ENCODE peak calls at places on chromosomes 13 and 19, in four cellular contexts. One of them, this sample, is unnamed.
A peak's percentile ranks its signal among the peaks of the same experiment; 100 is the strongest.

GRCh38 chr13:29493796-29494195 is 101.7 kb downstream of the SLC7A1 start:
- DNase-seq in AG10803: no peak
- DNase-seq in upper lobe of right lung: peak; percentile 3
- DNase-seq in OCI-LY7: no peak
- DNase-seq in this sample: no peak

GRCh38 chr13:46748300-46748699 is 48.7 kb downstream of the ESD start:
- DNase-seq in AG10803: peak; percentile 9
- DNase-seq in OCI-LY7: no peak
- DNase-seq in upper lobe of right lung: no peak
- DNase-seq in this sample: no peak

GRCh38 chr19:14218615-14219330 is 12.8 kb upstream of the ADGRL1 start:
- DNase-seq in OCI-LY7: no peak
- DNase-seq in AG10803: peak; percentile 43
- DNase-seq in upper lobe of right lung: no peak
- DNase-seq in this sample: no peak

GRCh38 chr19:41821003-41821735 is 23.3 kb downstream of the LYPD4 start:
- DNase-seq in upper lobe of right lung: peak; percentile 57
- DNase-seq in OCI-LY7: peak; percentile 84
- DNase-seq in AG10803: no peak
- DNase-seq in this sample: peak; percentile 15

GRCh38 chr19:40465025-40465780 is at the start of gene BLVRB:
- DNase-seq in OCI-LY7: peak; percentile 40
- DNase-seq in AG10803: peak; percentile 97
- DNase-seq in upper lobe of right lung: no peak
- DNase-seq in this sample: peak; percentile 71

GRCh38 chr19:49092686-49093085 is 7.4 kb downstream of the SNRNP70 start:
- DNase-seq in upper lobe of right lung: no peak
- DNase-seq in AG10803: no peak
- DNase-seq in OCI-LY7: no peak
- DNase-seq in this sample: no peak

GRCh38 chr19:58356236-58356970 is 3.1 kb upstream of the A1BG start:
- DNase-seq in OCI-LY7: no peak
- DNase-seq in AG10803: peak; percentile 48
- DNase-seq in upper lobe of right lung: no peak
- DNase-seq in this sample: peak; percentile 39

GRCh38 chr13:52359534-52359933 is 46.4 kb downstream of the THSD1 start:
- DNase-seq in AG10803: peak; percentile 78
- DNase-seq in upper lobe of right lung: no peak
- DNase-seq in OCI-LY7: no peak
- DNase-seq in this sample: peak; percentile 94

GRCh38 chr19:5138606-5139594 is 170.0 kb downstream of the KDM4B start:
- DNase-seq in AG10803: peak; percentile 45
- DNase-seq in upper lobe of right lung: no peak
- DNase-seq in OCI-LY7: no peak
- DNase-seq in this sample: peak; percentile 92

GRCh38 chr19:35146746-35147466 is 3.9 kb downstream of the FXYD7 start:
- DNase-seq in upper lobe of right lung: no peak
- DNase-seq in AG10803: no peak
- DNase-seq in OCI-LY7: no peak
- DNase-seq in this sample: no peak

GRCh38 chr13:44326961-44327360 is 46.7 kb upstream of the SERP2 start:
- DNase-seq in AG10803: no peak
- DNase-seq in upper lobe of right lung: no peak
- DNase-seq in OCI-LY7: no peak
- DNase-seq in this sample: no peak

GRCh38 chr19:10007811-10008211 is 2.5 kb downstream of the COL5A3 start:
- DNase-seq in OCI-LY7: no peak
- DNase-seq in AG10803: peak; percentile 97
- DNase-seq in upper lobe of right lung: no peak
- DNase-seq in this sample: peak; percentile 47

GRCh38 chr13:113502686-113503085 is 12.2 kb upstream of the DCUN1D2 start:
- DNase-seq in upper lobe of right lung: no peak
- DNase-seq in OCI-LY7: no peak
- DNase-seq in AG10803: no peak
- DNase-seq in this sample: no peak

DNA sequence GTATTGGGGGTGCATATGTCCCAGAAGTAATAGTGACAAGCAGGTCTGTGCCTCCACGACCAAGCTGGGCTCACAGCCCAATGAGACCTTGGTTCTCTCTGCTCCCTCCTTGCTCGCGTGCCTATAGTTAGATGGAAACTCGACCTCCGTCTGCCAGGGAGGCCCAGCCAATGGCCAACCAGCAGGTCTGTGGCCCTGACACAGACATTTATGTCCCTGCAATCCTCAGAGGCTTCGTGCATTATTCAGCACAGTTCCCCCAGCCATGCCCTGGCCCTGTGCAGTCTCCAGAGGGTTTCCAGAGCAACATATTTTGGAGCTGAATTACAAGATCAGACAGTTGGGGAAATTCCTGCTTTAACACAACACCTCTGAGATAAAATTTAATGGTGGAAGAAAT is 105.1 kb downstream of the UQCRFS1 start:
- DNase-seq in upper lobe of right lung: no peak
- DNase-seq in AG10803: peak; percentile 9
- DNase-seq in OCI-LY7: no peak
- DNase-seq in this sample: no peak
- H3K4me3 ChIP-seq in upper lobe of right lung: no peak overlapping the region
- H3K4me3 ChIP-seq in AG10803: no peak overlapping the region
- H3K4me3 ChIP-seq in OCI-LY7: no peak overlapping the region
- H3K4me3 ChIP-seq in this sample: no peak overlapping the region

DNA sequence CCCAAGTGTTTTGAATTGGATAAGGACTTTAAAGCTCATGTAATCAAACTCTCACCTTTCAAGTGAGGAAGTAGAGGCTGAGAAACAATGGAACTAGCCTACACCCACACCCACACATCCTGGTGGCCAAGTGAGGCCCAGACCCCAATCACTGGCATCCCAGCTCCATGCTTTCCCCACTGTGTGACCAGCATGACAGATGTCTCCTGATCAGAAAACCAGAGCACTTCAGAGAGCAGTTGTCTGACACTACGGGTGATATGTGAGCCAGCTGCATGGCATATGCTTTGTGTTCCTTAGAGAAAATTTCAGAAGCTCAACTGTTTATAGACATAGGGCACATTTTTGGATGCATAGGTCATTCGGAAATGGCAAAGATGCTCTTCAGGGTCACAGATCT is 315.2 kb downstream of the NDFIP2 start:
- DNase-seq in upper lobe of right lung: no peak
- DNase-seq in AG10803: no peak
- DNase-seq in OCI-LY7: no peak
- DNase-seq in this sample: no peak
- H3K4me3 ChIP-seq in upper lobe of right lung: no peak overlapping the region
- H3K4me3 ChIP-seq in AG10803: no peak overlapping the region
- H3K4me3 ChIP-seq in OCI-LY7: no peak overlapping the region
- H3K4me3 ChIP-seq in this sample: no peak overlapping the region

DNA sequence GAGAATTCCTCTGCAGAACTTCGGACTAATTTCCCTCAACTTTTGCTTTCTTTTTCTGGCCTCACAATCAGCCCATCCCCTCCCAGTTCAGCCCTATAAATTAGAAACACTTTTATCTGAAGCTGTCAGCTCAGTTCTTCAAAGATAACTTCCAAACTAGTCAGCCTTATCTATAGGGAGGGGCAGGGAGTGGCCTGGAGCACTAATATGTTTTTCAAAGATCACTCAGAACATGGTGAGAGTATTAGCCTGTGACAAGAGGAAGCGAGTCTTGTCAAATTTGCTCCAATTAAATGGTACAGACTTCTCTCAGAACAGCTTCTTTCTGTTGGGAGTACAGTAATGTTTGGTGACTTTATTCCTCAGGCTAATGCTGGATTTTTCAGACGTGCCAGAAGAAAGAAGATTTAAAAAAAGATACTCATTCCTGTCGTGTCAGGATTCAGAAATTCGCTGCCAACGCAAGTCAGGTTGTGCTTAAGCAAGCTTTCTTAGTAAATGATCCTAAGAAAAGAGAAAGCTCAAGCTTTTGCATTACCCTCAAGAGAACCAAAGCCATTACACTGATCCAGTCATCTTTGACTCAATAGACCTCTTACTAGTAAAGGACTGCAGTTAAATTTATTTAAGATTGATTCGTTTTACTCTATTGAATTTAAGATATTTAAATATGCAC is 1033.6 kb downstream of the SLITRK5 start:
- DNase-seq in AG10803: no peak
- DNase-seq in OCI-LY7: no peak
- DNase-seq in upper lobe of right lung: no peak
- DNase-seq in this sample: no peak
- H3K4me3 ChIP-seq in AG10803: no peak overlapping the region
- H3K4me3 ChIP-seq in OCI-LY7: no peak overlapping the region
- H3K4me3 ChIP-seq in upper lobe of right lung: peak overlapping the region; percentile 35
- H3K4me3 ChIP-seq in this sample: no peak overlapping the region

DNA sequence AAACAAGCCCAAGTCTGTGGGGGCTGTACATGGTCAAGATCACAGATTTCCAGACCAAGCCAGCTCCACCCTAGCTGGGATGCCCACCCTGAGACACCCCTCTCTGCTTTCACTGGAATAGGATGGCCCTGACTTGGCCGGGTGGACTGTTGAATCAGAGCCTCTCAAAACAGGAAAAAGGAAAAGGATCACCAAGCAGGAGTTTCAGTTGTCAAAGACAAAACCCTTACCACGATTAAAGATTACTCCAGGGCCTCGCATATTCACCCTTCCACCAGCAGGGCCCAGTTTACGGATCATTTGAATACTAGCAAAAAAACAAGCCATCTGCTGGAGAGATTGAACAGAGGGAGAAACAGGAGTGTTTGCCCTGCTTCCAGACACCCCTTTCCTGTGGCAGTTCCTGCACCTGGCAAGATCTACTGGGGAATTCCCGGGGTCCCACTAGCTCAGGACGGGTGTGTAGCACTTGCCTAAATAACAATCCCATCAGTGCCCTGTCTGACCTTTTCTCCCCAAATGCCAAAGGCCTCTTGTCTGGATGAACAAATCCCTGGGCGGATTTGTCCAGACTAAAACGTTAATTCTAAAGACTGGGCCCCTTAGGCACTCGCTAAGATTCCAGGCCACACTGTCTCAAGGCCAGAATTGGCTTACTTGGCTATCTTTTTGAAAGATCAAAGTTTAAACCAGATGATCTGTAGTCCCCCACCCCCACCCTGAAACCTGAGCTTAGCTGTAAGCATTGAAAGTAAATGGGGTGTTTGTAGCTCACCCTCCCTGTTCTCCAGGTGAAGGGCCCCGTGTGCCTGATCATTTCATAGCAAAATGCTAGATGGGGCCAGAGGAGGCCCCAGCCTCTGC is 38.4 kb downstream of the ACTN4 start:
- DNase-seq in upper lobe of right lung: no peak
- DNase-seq in OCI-LY7: no peak
- DNase-seq in AG10803: peak; percentile 53
- DNase-seq in this sample: peak; percentile 67
- H3K4me3 ChIP-seq in upper lobe of right lung: no peak overlapping the region
- H3K4me3 ChIP-seq in OCI-LY7: no peak overlapping the region
- H3K4me3 ChIP-seq in AG10803: no peak overlapping the region
- H3K4me3 ChIP-seq in this sample: no peak overlapping the region

DNA sequence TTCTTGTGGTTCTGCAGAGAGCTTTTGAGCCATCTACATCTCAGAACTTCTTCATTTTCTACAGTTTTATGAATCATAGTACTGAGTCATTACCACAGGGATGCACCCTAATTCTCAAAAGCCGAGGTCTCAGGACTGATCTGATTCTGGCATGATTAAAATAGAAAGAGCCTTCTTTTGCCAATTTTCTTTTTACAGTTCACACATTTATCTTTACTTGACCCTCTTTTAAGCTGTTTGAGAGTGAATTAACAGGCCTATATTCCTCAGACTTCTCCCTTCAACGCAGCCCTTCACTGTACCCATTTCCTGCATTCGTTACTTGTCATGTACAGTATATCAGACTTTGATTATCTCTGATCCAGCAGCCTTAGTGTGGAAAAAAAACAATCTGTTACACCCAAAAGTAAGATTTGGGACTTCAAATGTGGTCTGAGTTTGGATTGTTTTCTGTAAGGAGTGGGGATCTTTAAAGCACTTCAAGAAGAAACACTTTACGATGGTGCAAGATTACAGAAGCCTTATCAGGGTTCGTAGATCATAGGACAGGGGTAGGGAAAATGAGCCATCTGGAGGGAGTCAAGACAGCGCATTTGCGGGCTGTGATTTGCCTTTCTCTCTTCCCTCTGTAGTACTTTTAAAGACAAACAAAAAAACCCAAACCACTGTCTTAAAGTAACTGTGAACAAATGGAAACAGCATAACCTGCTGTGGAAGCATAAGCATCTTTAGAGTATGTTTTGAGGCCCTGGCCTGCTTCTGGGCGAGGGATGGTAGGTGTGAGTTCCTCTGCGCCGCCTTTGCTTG is 15.3 kb upstream of the GPR183 start:
- DNase-seq in OCI-LY7: no peak
- DNase-seq in upper lobe of right lung: no peak
- DNase-seq in AG10803: peak; percentile 83
- DNase-seq in this sample: peak; percentile 92
- H3K4me3 ChIP-seq in OCI-LY7: no peak overlapping the region
- H3K4me3 ChIP-seq in upper lobe of right lung: no peak overlapping the region
- H3K4me3 ChIP-seq in AG10803: no peak overlapping the region
- H3K4me3 ChIP-seq in this sample: no peak overlapping the region

This sample was measured in fibroblast of lung.